ENCODE peak calls at places on chromosomes 3 and 15, in five cellular contexts. D, J, F, G and Q are unnamed samples.

GRCh38 chr3:22734207-22734606 is 468.9 kb upstream of the UBE2E2 start:
- DNase-seq in J (no peak), G (no peak), D (no peak), F (no peak), Q (no peak)

GRCh38 chr15:51367322-51367976 is 26.0 kb downstream of the GLDN start:
- DNase-seq in G (no peak), F (no peak), J (no peak), D (no peak), Q (no peak)

GRCh38 chr3:73188707-73189106 is 127.2 kb downstream of the EBLN2 start:
- DNase-seq in F (no peak), D (no peak), J (no peak), G (no peak), Q (no peak)

GRCh38 chr3:177589921-177590336 is 392.6 kb upstream of the TBL1XR1 start:
- DNase-seq in D (no peak), G (no peak), F (no peak), J (peak), Q (peak)

GRCh38 chr15:65902373-65902772 is 33.1 kb downstream of the RAB11A start:
- DNase-seq in D (peak), F (peak), G (peak), J (peak), Q (peak)

GRCh38 chr15:39878401-39878775 is 41.7 kb downstream of the GPR176 start:
- DNase-seq in F (no peak), G (no peak), J (no peak), D (no peak), Q (no peak)

GRCh38 chr3:114756506-114757279 is 390.4 kb downstream of the ZBTB20 start:
- DNase-seq in D (no peak), J (no peak), F (no peak), G (no peak), Q (peak)

GRCh38 chr15:48416301-48416700 is 85.1 kb downstream of the DUT start:
- DNase-seq in J (no peak), F (no peak), D (no peak), G (no peak), Q (no peak)

GRCh38 chr3:55896155-55896554 is 409.0 kb upstream of the WNT5A start:
- DNase-seq in G (no peak), D (no peak), J (no peak), F (no peak), Q (no peak)

GRCh38 chr15:62306851-62307504 is 141.9 kb upstream of the C2CD4B start:
- DNase-seq in J (peak), F (peak), D (no peak), G (no peak), Q (peak)

DNA sequence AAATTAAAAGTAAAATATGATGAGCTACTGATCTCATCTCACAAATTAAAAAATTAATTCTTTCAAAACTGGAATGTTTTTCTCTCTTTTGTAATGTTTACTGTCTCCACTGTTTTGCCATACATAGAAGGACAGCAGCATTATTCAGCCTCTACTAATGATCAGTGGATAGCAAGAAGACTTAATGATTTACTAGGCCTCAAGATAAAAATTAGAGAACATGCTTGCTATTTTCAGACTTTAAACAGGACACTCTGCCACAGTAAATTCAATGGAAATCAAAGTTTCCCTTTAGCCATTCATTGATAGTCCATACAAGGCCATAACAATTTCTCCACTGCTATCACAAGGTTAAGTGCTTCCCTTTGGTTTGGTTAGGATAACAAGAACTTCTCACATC is 129.4 kb downstream of the TMCC1 start:
- DNase-seq in D (no peak), F (no peak), G (no peak), J (peak), Q (no peak)
- TF ChIP-seq ATF3 in D (no peak), F (no peak), G (no peak), J (no peak), Q (no peak)

DNA sequence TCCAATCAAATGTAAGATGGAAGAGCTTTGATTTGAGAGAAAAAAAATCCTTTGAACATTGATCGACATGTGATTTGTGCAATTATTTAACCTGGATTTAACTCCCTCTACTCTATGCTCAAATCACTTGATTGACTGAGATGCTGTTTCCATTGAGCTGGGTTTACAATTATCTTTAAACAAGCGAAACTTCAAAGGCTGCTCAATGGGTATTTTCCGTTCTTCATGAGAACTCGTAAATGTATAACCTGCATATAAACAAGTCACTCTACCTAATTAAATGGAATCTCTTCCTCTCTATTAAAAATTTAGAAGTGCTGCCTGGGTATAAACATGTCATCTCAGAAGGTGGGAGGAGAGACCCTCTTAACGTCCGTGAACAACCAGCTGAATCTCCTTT is 71.9 kb downstream of the ANXA2 start:
- DNase-seq in F (no peak), J (no peak), D (no peak), G (no peak), Q (no peak)
- TF ChIP-seq SIN3A in F (no peak), J (no peak), D (no peak), G (no peak), Q (no peak)

GRCh38 chr15:69299451-69300128 is 878 bp downstream of the PAQR5 start:
- DNase-seq in D (no peak), G (no peak), F (no peak), J (no peak), Q (no peak)

GRCh38 chr15:69296606-69297005 is 2.1 kb upstream of the PAQR5 start:
- DNase-seq in G (no peak), J (no peak), D (no peak), F (no peak), Q (no peak)

GRCh38 chr15:69297642-69298353 is 914 bp upstream of the PAQR5 start:
- DNase-seq in J (no peak), D (no peak), F (no peak), G (no peak), Q (no peak)

GRCh38 chr15:69298697-69299441 is at the start of gene PAQR5:
- DNase-seq in D (peak), F (peak), G (no peak), J (no peak), Q (no peak)

GRCh38 chr15:69298354-69298696 is 387 bp upstream of the PAQR5 start:
- DNase-seq in G (no peak), D (no peak), J (no peak), F (no peak), Q (no peak)
- H3K4me3 ChIP-seq in G (no peak), D (peak), J (no peak), F (no peak), Q (peak)

DNA sequence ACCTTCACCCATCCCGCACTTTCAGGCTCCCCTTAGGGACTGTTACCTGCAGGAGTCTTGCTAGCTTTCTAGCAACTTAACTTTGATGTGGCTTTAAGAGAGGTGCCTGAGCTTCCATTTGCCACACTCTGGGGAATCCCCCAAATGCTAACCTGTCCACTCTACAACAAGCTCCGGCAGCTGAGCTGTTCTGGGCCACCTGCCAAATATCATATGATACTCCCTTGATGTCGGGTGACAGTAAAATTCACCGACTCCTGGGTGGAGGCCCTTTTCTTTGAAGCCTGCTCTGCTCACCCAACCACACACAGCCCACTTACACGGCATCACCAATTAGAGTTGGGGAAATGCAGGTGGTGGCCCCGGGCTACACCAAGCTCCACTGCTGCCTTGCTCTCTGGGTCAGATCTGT is 38.0 kb upstream of the XCR1 start:
- DNase-seq in F (no peak), J (no peak), D (no peak), G (peak), Q (peak)
- TF ChIP-seq ATF3 in F (no peak), J (no peak), D (no peak), G (no peak), Q (no peak)

DNA sequence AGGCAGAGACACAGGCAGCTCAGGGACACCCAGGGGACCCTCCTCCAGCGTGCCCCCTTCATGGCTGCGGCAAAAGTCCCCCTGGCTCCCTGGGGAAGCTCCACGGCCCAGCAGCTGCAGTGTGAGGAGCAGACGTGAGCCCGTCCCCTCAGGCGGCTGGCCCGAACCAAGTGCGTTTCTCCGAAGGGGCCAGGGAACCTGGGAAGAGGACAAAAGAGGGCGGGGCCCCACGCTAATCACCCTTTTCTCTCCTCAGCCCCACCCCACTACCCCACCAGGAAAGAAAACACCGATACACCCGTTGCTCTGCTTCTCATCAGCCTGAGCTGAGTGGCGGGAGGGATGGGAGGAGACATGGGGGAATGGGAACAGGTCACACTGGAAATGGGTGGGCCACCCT is at the start of gene MUC4:
- DNase-seq in D (no peak), J (no peak), G (no peak), F (peak), Q (no peak)
- TF ChIP-seq SIN3A in D (no peak), J (no peak), G (no peak), F (no peak), Q (no peak)